ENCODE peak calls at places on chromosome 7, in five cellular contexts. M, B, G, D and P are unnamed samples.

GRCh38 chr7:121081327-121081936 is 92.9 kb downstream of the CPED1 start:
- DNase-seq in B (peak), D (peak), G (peak), M (no peak), P (peak)

GRCh38 chr7:123433665-123434064 is 100.7 kb downstream of the IQUB start:
- DNase-seq in D (no peak), G (no peak), B (no peak), M (no peak), P (no peak)

GRCh38 chr7:28362812-28363211 is 49.5 kb upstream of the CREB5 start:
- DNase-seq in M (no peak), D (no peak), G (no peak), B (no peak), P (no peak)

GRCh38 chr7:139645572-139646523 is 122.4 kb downstream of the CLEC2L start:
- DNase-seq in G (peak), M (peak), B (peak), D (peak), P (peak)

GRCh38 chr7:2495402-2496309 is 19.5 kb upstream of the GRIFIN start:
- DNase-seq in G (no peak), M (no peak), B (no peak), D (no peak), P (no peak)

GRCh38 chr7:154451480-154452457 is 399.6 kb downstream of the DPP6 start:
- DNase-seq in G (no peak), M (no peak), D (no peak), B (no peak), P (no peak)

GRCh38 chr7:2542924-2543871 is 12.1 kb downstream of the BRAT1 start:
- DNase-seq in G (no peak), D (peak), B (no peak), M (no peak), P (no peak)

GRCh38 chr7:45682358-45682735 is 108.2 kb downstream of the ADCY1 start:
- DNase-seq in D (no peak), B (no peak), G (no peak), M (no peak), P (no peak)

GRCh38 chr7:36795451-36796021 is 71.2 kb upstream of the AOAH start:
- DNase-seq in M (no peak), B (no peak), G (no peak), D (no peak), P (no peak)

GRCh38 chr7:150753826-150754603 is 16.8 kb downstream of the GIMAP5 start:
- DNase-seq in M (no peak), B (no peak), G (no peak), D (peak), P (peak)

GRCh38 chr7:156460861-156461632 is 179.5 kb upstream of the RNF32 start:
- DNase-seq in G (no peak), D (no peak), B (peak), M (no peak), P (no peak)

GRCh38 chr7:107943018-107943417 is 52.0 kb downstream of the DLD start:
- DNase-seq in B (no peak), G (no peak), M (no peak), D (no peak), P (no peak)

GRCh38 chr7:139034855-139035587 is 821 bp downstream of the ZC3HAV1L start:
- DNase-seq in M (peak), G (no peak), B (no peak), D (peak), P (peak)

GRCh38 chr7:30451539-30452277 is 26.9 kb downstream of the NOD1 start:
- DNase-seq in M (no peak), G (no peak), D (no peak), B (no peak), P (no peak)

GRCh38 chr7:7510814-7511213 is 24.9 kb downstream of the COL28A1 start:
- DNase-seq in D (no peak), B (no peak), G (no peak), M (no peak), P (no peak)

GRCh38 chr7:137954614-137955013 is 47.3 kb downstream of the CREB3L2 start:
- DNase-seq in M (no peak), G (no peak), D (no peak), B (no peak), P (no peak)

GRCh38 chr7:47600199-47601118 is 18.5 kb upstream of the TNS3 start:
- DNase-seq in D (peak), M (no peak), B (no peak), G (peak), P (peak)

GRCh38 chr7:104010052-104010909 is 20.8 kb upstream of the RELN start:
- DNase-seq in D (no peak), M (no peak), B (no peak), G (no peak), P (no peak)

GRCh38 chr7:151404216-151405011 is 5.4 kb downstream of the WDR86 start:
- DNase-seq in G (no peak), D (peak), B (no peak), M (no peak), P (peak)

GRCh38 chr7:139055674-139056073 is 19.8 kb upstream of the ZC3HAV1L start:
- DNase-seq in D (no peak), B (no peak), G (no peak), M (no peak), P (no peak)

GRCh38 chr7:494261-494687 is 25.4 kb downstream of the PDGFA start:
- DNase-seq in B (no peak), D (peak), G (no peak), M (no peak), P (no peak)

GRCh38 chr7:54615545-54615944 is 73.4 kb downstream of the VSTM2A start:
- DNase-seq in G (no peak), B (no peak), M (no peak), D (no peak), P (peak)

GRCh38 chr7:99029481-99030144 is 114.3 kb downstream of the SMURF1 start:
- DNase-seq in M (no peak), G (no peak), B (no peak), D (no peak), P (peak)

GRCh38 chr7:37915438-37915837 is 1.2 kb downstream of the SFRP4 start:
- DNase-seq in M (no peak), D (no peak), G (no peak), B (no peak), P (no peak)

GRCh38 chr7:156475666-156476065 is 164.9 kb upstream of the RNF32 start:
- DNase-seq in D (peak), G (peak), M (no peak), B (no peak), P (peak)